ENCODE peak calls at places on chromosomes 5 and 9, in four cellular contexts. Q is HepG2, D is K562, M is GM12878. T is an unnamed sample.
A peak's percentile ranks its signal among the peaks of the same experiment; 100 is the strongest.

GRCh38 chr9:33813712-33814641 is 3.0 kb upstream of the UBE2R2 start:
- DNase-seq in Q (peak; percentile 50), D (peak; percentile 29), M (no peak), T (peak; percentile 35)

GRCh38 chr5:107806271-107806670 is 135.5 kb upstream of the EFNA5 start:
- DNase-seq in D (no peak), Q (no peak), M (no peak), T (no peak)

GRCh38 chr5:2741946-2742345 is 9.5 kb downstream of the IRX2 start:
- DNase-seq in M (no peak), D (no peak), Q (no peak), T (no peak)

GRCh38 chr5:180098526-180098925 is 27.0 kb upstream of the RNF130 start:
- DNase-seq in D (no peak), Q (no peak), M (no peak), T (no peak)

GRCh38 chr9:113588242-113588810 is 124.8 kb downstream of the RGS3 start:
- DNase-seq in Q (no peak), M (no peak), D (no peak), T (no peak)

GRCh38 chr5:138330813-138331448 is 673 bp downstream of the CDC25C start:
- DNase-seq in Q (no peak), M (no peak), D (peak; percentile 30), T (no peak)

GRCh38 chr5:113294341-113295110 is 140.3 kb downstream of the TSSK1B start:
- DNase-seq in Q (no peak), M (no peak), D (peak; percentile 38), T (peak; percentile 87)

GRCh38 chr9:106657951-106658350 is 205.0 kb upstream of the ZNF462 start:
- DNase-seq in M (no peak), D (no peak), Q (no peak), T (no peak)

GRCh38 chr9:25094518-25094917 is 548.8 kb upstream of the IZUMO3 start:
- DNase-seq in D (no peak), M (no peak), Q (no peak), T (no peak)

GRCh38 chr5:129899454-129899853 is 4.8 kb upstream of the CHSY3 start:
- DNase-seq in M (no peak), D (no peak), Q (no peak), T (no peak)

GRCh38 chr5:136907371-136907770 is 542.0 kb upstream of the TRPC7 start:
- DNase-seq in Q (no peak), M (no peak), D (no peak), T (no peak)

GRCh38 chr5:155728857-155729683 is 597.9 kb upstream of the SGCD start:
- DNase-seq in Q (no peak), D (no peak), M (no peak), T (no peak)

GRCh38 chr9:71962328-71962727 is 50.9 kb downstream of the C9orf85 start:
- DNase-seq in Q (no peak), D (no peak), M (no peak), T (no peak)
- TF ChIP-seq SP1 in Q (no peak), D (no peak), M (no peak), T (no peak)

DNA sequence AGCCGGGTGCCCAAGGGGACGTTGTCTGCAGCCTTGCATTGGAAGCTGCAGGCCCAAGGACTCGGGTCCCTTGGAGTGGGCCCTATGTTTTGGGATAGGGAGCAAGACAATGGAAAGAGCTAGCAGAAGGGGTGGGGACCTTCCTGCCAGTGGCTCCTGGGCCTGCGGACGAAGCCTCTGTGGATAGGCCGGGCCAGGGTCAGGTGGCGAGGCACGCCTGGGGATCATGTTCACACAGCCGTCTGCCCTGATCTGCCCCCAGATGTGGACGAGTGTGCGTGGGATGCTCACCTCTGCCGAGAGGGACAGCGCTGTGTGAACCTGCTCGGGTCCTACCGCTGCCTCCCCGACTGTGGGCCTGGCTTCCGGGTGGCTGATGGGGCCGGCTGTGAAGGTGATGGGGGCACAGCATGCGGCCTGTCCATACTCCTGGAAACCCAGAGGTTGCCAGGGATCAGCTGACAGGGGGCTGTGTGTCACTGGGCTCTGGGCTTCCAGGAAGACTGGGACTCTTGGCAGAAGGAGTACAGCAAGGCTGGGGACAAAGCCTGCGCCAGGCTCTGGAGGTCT is 16.6 kb upstream of the ASS1 start:
- DNase-seq in Q (no peak), M (no peak), D (no peak), T (no peak)
- TF ChIP-seq TARDBP in Q (no peak), M (no peak), D (no peak), T (no peak)

GRCh38 chr9:79701651-79702050 is 129.9 kb downstream of the TLE4 start:
- DNase-seq in D (no peak), M (no peak), Q (no peak), T (no peak)
- TF ChIP-seq BHLHE40 in D (no peak), M (no peak), Q (no peak), T (no peak)

GRCh38 chr5:54523534-54523933 is 6.0 kb downstream of the SNX18 start:
- DNase-seq in M (no peak), D (no peak), Q (no peak), T (no peak)

GRCh38 chr5:54525692-54526091 is 8.1 kb downstream of the SNX18 start:
- DNase-seq in Q (no peak), D (no peak), M (no peak), T (no peak)

GRCh38 chr5:54524082-54524481 is 6.5 kb downstream of the SNX18 start:
- DNase-seq in M (no peak), D (no peak), Q (no peak), T (no peak)

GRCh38 chr5:54525226-54525625 is 7.7 kb downstream of the SNX18 start:
- DNase-seq in Q (no peak), M (no peak), D (no peak), T (no peak)

DNA sequence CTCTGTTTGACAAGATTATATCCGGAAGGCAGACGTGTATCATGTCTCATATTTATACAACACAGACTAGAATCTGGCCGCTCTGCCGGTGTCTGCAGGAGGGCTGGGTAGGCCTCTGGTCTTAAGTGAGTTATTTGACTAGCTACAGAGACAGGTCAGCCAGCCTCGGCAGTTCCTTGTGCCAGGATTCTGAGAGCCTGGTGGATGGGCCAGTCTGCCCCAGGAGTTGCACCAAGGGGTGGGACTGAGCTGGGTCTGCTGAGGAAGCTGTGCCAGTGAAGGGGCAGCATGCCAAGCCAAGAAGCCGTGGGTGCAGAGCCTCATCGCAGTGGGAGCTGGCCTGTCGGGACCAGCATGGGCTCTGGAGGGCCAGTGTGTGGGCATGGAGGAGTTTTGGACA is 7.1 kb downstream of the SNX18 start:
- DNase-seq in M (no peak), Q (no peak), D (no peak), T (no peak)
- TF ChIP-seq SP1 in M (no peak), Q (no peak), D (no peak), T (no peak)